ENCODE peak calls at places on chromosomes 1 and 21, in seven cellular contexts. One of them, this sample, is unnamed.

GRCh38 chr1:22930235-22930912 is 42.3 kb downstream of the LACTBL1 start:
- DNase-seq in neuronal stem cell: peak; percentile 75
- DNase-seq in ELF-1: peak; percentile 82
- DNase-seq in activated CD8-positive, alpha-beta memory T cell treated with anti-CD3 and anti-CD28 coated beads, Interleukin-2, amount 50 U/mL, for 4 hours: no peak
- DNase-seq in mesothelial cell of epicardium: no peak
- DNase-seq in Calu3: peak; percentile 72
- DNase-seq in CD8-positive, alpha-beta memory T cell: no peak
- DNase-seq in this sample: no peak

GRCh38 chr21:31658053-31658452 is 1.4 kb upstream of the SOD1 start:
- DNase-seq in Calu3: no peak
- DNase-seq in ELF-1: no peak
- DNase-seq in mesothelial cell of epicardium: no peak
- DNase-seq in CD8-positive, alpha-beta memory T cell: no peak
- DNase-seq in activated CD8-positive, alpha-beta memory T cell treated with anti-CD3 and anti-CD28 coated beads, Interleukin-2, amount 50 U/mL, for 4 hours: no peak
- DNase-seq in neuronal stem cell: no peak
- DNase-seq in this sample: no peak

GRCh38 chr1:54798769-54799641 is 2.1 kb downstream of the TTC22 start:
- DNase-seq in ELF-1: no peak
- DNase-seq in neuronal stem cell: no peak
- DNase-seq in CD8-positive, alpha-beta memory T cell: no peak
- DNase-seq in activated CD8-positive, alpha-beta memory T cell treated with anti-CD3 and anti-CD28 coated beads, Interleukin-2, amount 50 U/mL, for 4 hours: no peak
- DNase-seq in Calu3: peak; percentile 41
- DNase-seq in mesothelial cell of epicardium: no peak
- DNase-seq in this sample: peak; percentile 3

GRCh38 chr1:109213824-109214693 is at the start of gene SARS1:
- DNase-seq in ELF-1: peak; percentile 89
- DNase-seq in mesothelial cell of epicardium: peak; percentile 87
- DNase-seq in CD8-positive, alpha-beta memory T cell: peak; percentile 91
- DNase-seq in activated CD8-positive, alpha-beta memory T cell treated with anti-CD3 and anti-CD28 coated beads, Interleukin-2, amount 50 U/mL, for 4 hours: peak; percentile 90
- DNase-seq in neuronal stem cell: peak; percentile 86
- DNase-seq in Calu3: peak; percentile 87
- DNase-seq in this sample: peak; percentile 72

GRCh38 chr1:179493323-179493722 is 82.4 kb downstream of the NPHS2 start:
- DNase-seq in activated CD8-positive, alpha-beta memory T cell treated with anti-CD3 and anti-CD28 coated beads, Interleukin-2, amount 50 U/mL, for 4 hours: no peak
- DNase-seq in ELF-1: no peak
- DNase-seq in neuronal stem cell: no peak
- DNase-seq in Calu3: no peak
- DNase-seq in mesothelial cell of epicardium: no peak
- DNase-seq in CD8-positive, alpha-beta memory T cell: no peak
- DNase-seq in this sample: no peak

GRCh38 chr1:151002006-151002405 is 4.7 kb downstream of the MINDY1 start:
- DNase-seq in mesothelial cell of epicardium: no peak
- DNase-seq in CD8-positive, alpha-beta memory T cell: no peak
- DNase-seq in activated CD8-positive, alpha-beta memory T cell treated with anti-CD3 and anti-CD28 coated beads, Interleukin-2, amount 50 U/mL, for 4 hours: no peak
- DNase-seq in neuronal stem cell: no peak
- DNase-seq in ELF-1: no peak
- DNase-seq in Calu3: no peak
- DNase-seq in this sample: no peak

GRCh38 chr21:17911628-17912027 is 92.5 kb upstream of the C21orf91 start:
- DNase-seq in ELF-1: no peak
- DNase-seq in neuronal stem cell: no peak
- DNase-seq in CD8-positive, alpha-beta memory T cell: no peak
- DNase-seq in activated CD8-positive, alpha-beta memory T cell treated with anti-CD3 and anti-CD28 coated beads, Interleukin-2, amount 50 U/mL, for 4 hours: no peak
- DNase-seq in Calu3: no peak
- DNase-seq in mesothelial cell of epicardium: no peak
- DNase-seq in this sample: no peak

GRCh38 chr1:89125571-89126233 is at the start of gene GBP2:
- DNase-seq in neuronal stem cell: no peak
- DNase-seq in CD8-positive, alpha-beta memory T cell: peak; percentile 47
- DNase-seq in Calu3: peak; percentile 4
- DNase-seq in activated CD8-positive, alpha-beta memory T cell treated with anti-CD3 and anti-CD28 coated beads, Interleukin-2, amount 50 U/mL, for 4 hours: no peak
- DNase-seq in mesothelial cell of epicardium: no peak
- DNase-seq in ELF-1: no peak
- DNase-seq in this sample: no peak

GRCh38 chr1:39159224-39160036 is 45.1 kb upstream of the MACF1 start:
- DNase-seq in CD8-positive, alpha-beta memory T cell: no peak
- DNase-seq in neuronal stem cell: no peak
- DNase-seq in Calu3: peak; percentile 63
- DNase-seq in mesothelial cell of epicardium: no peak
- DNase-seq in activated CD8-positive, alpha-beta memory T cell treated with anti-CD3 and anti-CD28 coated beads, Interleukin-2, amount 50 U/mL, for 4 hours: no peak
- DNase-seq in ELF-1: peak; percentile 65
- DNase-seq in this sample: no peak

GRCh38 chr1:161913482-161914140 is 110.1 kb downstream of the OLFML2B start:
- DNase-seq in neuronal stem cell: no peak
- DNase-seq in CD8-positive, alpha-beta memory T cell: no peak
- DNase-seq in mesothelial cell of epicardium: no peak
- DNase-seq in ELF-1: no peak
- DNase-seq in Calu3: no peak
- DNase-seq in activated CD8-positive, alpha-beta memory T cell treated with anti-CD3 and anti-CD28 coated beads, Interleukin-2, amount 50 U/mL, for 4 hours: no peak
- DNase-seq in this sample: no peak

GRCh38 chr21:42861311-42862122 is 17.8 kb downstream of the WDR4 start:
- DNase-seq in neuronal stem cell: no peak
- DNase-seq in CD8-positive, alpha-beta memory T cell: no peak
- DNase-seq in mesothelial cell of epicardium: no peak
- DNase-seq in ELF-1: no peak
- DNase-seq in activated CD8-positive, alpha-beta memory T cell treated with anti-CD3 and anti-CD28 coated beads, Interleukin-2, amount 50 U/mL, for 4 hours: no peak
- DNase-seq in Calu3: no peak
- DNase-seq in this sample: no peak

GRCh38 chr1:48236716-48237470 is 14.4 kb downstream of the SLC5A9 start:
- DNase-seq in ELF-1: no peak
- DNase-seq in CD8-positive, alpha-beta memory T cell: peak; percentile 29
- DNase-seq in neuronal stem cell: peak; percentile 20
- DNase-seq in activated CD8-positive, alpha-beta memory T cell treated with anti-CD3 and anti-CD28 coated beads, Interleukin-2, amount 50 U/mL, for 4 hours: no peak
- DNase-seq in mesothelial cell of epicardium: no peak
- DNase-seq in Calu3: peak; percentile 12
- DNase-seq in this sample: no peak

GRCh38 chr1:174748603-174749002 is 251.1 kb upstream of the CACYBP start:
- DNase-seq in CD8-positive, alpha-beta memory T cell: no peak
- DNase-seq in activated CD8-positive, alpha-beta memory T cell treated with anti-CD3 and anti-CD28 coated beads, Interleukin-2, amount 50 U/mL, for 4 hours: no peak
- DNase-seq in mesothelial cell of epicardium: no peak
- DNase-seq in Calu3: no peak
- DNase-seq in neuronal stem cell: no peak
- DNase-seq in ELF-1: no peak
- DNase-seq in this sample: no peak

GRCh38 chr1:32393136-32393535 is 1.1 kb downstream of the BSDC1 start:
- DNase-seq in mesothelial cell of epicardium: no peak
- DNase-seq in ELF-1: no peak
- DNase-seq in CD8-positive, alpha-beta memory T cell: no peak
- DNase-seq in neuronal stem cell: no peak
- DNase-seq in activated CD8-positive, alpha-beta memory T cell treated with anti-CD3 and anti-CD28 coated beads, Interleukin-2, amount 50 U/mL, for 4 hours: no peak
- DNase-seq in Calu3: no peak
- DNase-seq in this sample: no peak

GRCh38 chr1:2046225-2046917 is 3.8 kb upstream of the PRKCZ start:
- DNase-seq in neuronal stem cell: no peak
- DNase-seq in mesothelial cell of epicardium: no peak
- DNase-seq in CD8-positive, alpha-beta memory T cell: no peak
- DNase-seq in Calu3: peak; percentile 90
- DNase-seq in activated CD8-positive, alpha-beta memory T cell treated with anti-CD3 and anti-CD28 coated beads, Interleukin-2, amount 50 U/mL, for 4 hours: no peak
- DNase-seq in ELF-1: peak; percentile 93
- DNase-seq in this sample: no peak

GRCh38 chr1:21258331-21259134 is 31.7 kb downstream of the ECE1 start:
- DNase-seq in activated CD8-positive, alpha-beta memory T cell treated with anti-CD3 and anti-CD28 coated beads, Interleukin-2, amount 50 U/mL, for 4 hours: no peak
- DNase-seq in Calu3: no peak
- DNase-seq in mesothelial cell of epicardium: no peak
- DNase-seq in CD8-positive, alpha-beta memory T cell: peak; percentile 23
- DNase-seq in ELF-1: no peak
- DNase-seq in neuronal stem cell: no peak
- DNase-seq in this sample: peak; percentile 2

GRCh38 chr21:25809013-25809412 is 74.2 kb downstream of the GABPA start:
- DNase-seq in mesothelial cell of epicardium: no peak
- DNase-seq in Calu3: no peak
- DNase-seq in activated CD8-positive, alpha-beta memory T cell treated with anti-CD3 and anti-CD28 coated beads, Interleukin-2, amount 50 U/mL, for 4 hours: no peak
- DNase-seq in CD8-positive, alpha-beta memory T cell: no peak
- DNase-seq in neuronal stem cell: no peak
- DNase-seq in ELF-1: no peak
- DNase-seq in this sample: no peak

GRCh38 chr1:25683731-25684130 is 67.1 kb downstream of the MAN1C1 start:
- DNase-seq in neuronal stem cell: no peak
- DNase-seq in ELF-1: no peak
- DNase-seq in CD8-positive, alpha-beta memory T cell: no peak
- DNase-seq in Calu3: no peak
- DNase-seq in mesothelial cell of epicardium: no peak
- DNase-seq in activated CD8-positive, alpha-beta memory T cell treated with anti-CD3 and anti-CD28 coated beads, Interleukin-2, amount 50 U/mL, for 4 hours: no peak
- DNase-seq in this sample: no peak

GRCh38 chr1:6585081-6585722 is 5.4 kb downstream of the ZBTB48 start:
- DNase-seq in mesothelial cell of epicardium: no peak
- DNase-seq in CD8-positive, alpha-beta memory T cell: no peak
- DNase-seq in ELF-1: no peak
- DNase-seq in neuronal stem cell: no peak
- DNase-seq in Calu3: no peak
- DNase-seq in activated CD8-positive, alpha-beta memory T cell treated with anti-CD3 and anti-CD28 coated beads, Interleukin-2, amount 50 U/mL, for 4 hours: no peak
- DNase-seq in this sample: no peak

GRCh38 chr1:153615406-153615805 is 719 bp downstream of the S100A14 start:
- DNase-seq in ELF-1: no peak
- DNase-seq in Calu3: no peak
- DNase-seq in activated CD8-positive, alpha-beta memory T cell treated with anti-CD3 and anti-CD28 coated beads, Interleukin-2, amount 50 U/mL, for 4 hours: no peak
- DNase-seq in CD8-positive, alpha-beta memory T cell: no peak
- DNase-seq in mesothelial cell of epicardium: no peak
- DNase-seq in neuronal stem cell: no peak
- DNase-seq in this sample: no peak

GRCh38 chr1:226990133-226990716 is 50.1 kb downstream of the COQ8A start:
- DNase-seq in neuronal stem cell: no peak
- DNase-seq in ELF-1: no peak
- DNase-seq in CD8-positive, alpha-beta memory T cell: no peak
- DNase-seq in activated CD8-positive, alpha-beta memory T cell treated with anti-CD3 and anti-CD28 coated beads, Interleukin-2, amount 50 U/mL, for 4 hours: peak; percentile 49
- DNase-seq in Calu3: no peak
- DNase-seq in mesothelial cell of epicardium: no peak
- DNase-seq in this sample: no peak

GRCh38 chr1:183567584-183567983 is 22.7 kb downstream of the NCF2 start:
- DNase-seq in mesothelial cell of epicardium: no peak
- DNase-seq in activated CD8-positive, alpha-beta memory T cell treated with anti-CD3 and anti-CD28 coated beads, Interleukin-2, amount 50 U/mL, for 4 hours: no peak
- DNase-seq in Calu3: peak; percentile 89
- DNase-seq in CD8-positive, alpha-beta memory T cell: no peak
- DNase-seq in neuronal stem cell: no peak
- DNase-seq in ELF-1: no peak
- DNase-seq in this sample: no peak

GRCh38 chr1:153611356-153611755 is 1.6 kb downstream of the S100A16 start:
- DNase-seq in activated CD8-positive, alpha-beta memory T cell treated with anti-CD3 and anti-CD28 coated beads, Interleukin-2, amount 50 U/mL, for 4 hours: no peak
- DNase-seq in CD8-positive, alpha-beta memory T cell: no peak
- DNase-seq in mesothelial cell of epicardium: no peak
- DNase-seq in ELF-1: no peak
- DNase-seq in Calu3: no peak
- DNase-seq in neuronal stem cell: no peak
- DNase-seq in this sample: no peak

GRCh38 chr1:149849947-149850360 is 49.4 kb upstream of the BOLA1 start:
- DNase-seq in CD8-positive, alpha-beta memory T cell: peak; percentile 29
- DNase-seq in activated CD8-positive, alpha-beta memory T cell treated with anti-CD3 and anti-CD28 coated beads, Interleukin-2, amount 50 U/mL, for 4 hours: no peak
- DNase-seq in Calu3: no peak
- DNase-seq in neuronal stem cell: no peak
- DNase-seq in ELF-1: peak; percentile 23
- DNase-seq in mesothelial cell of epicardium: no peak
- DNase-seq in this sample: no peak

GRCh38 chr1:72178266-72178665 is 104.1 kb downstream of the NEGR1 start:
- DNase-seq in Calu3: no peak
- DNase-seq in CD8-positive, alpha-beta memory T cell: no peak
- DNase-seq in mesothelial cell of epicardium: no peak
- DNase-seq in ELF-1: no peak
- DNase-seq in neuronal stem cell: peak; percentile 4
- DNase-seq in activated CD8-positive, alpha-beta memory T cell treated with anti-CD3 and anti-CD28 coated beads, Interleukin-2, amount 50 U/mL, for 4 hours: no peak
- DNase-seq in this sample: no peak

GRCh38 chr1:223230161-223230881 is 87.3 kb upstream of the TLR5 start:
- DNase-seq in ELF-1: peak; percentile 13
- DNase-seq in activated CD8-positive, alpha-beta memory T cell treated with anti-CD3 and anti-CD28 coated beads, Interleukin-2, amount 50 U/mL, for 4 hours: no peak
- DNase-seq in CD8-positive, alpha-beta memory T cell: peak; percentile 38
- DNase-seq in neuronal stem cell: no peak
- DNase-seq in Calu3: no peak
- DNase-seq in mesothelial cell of epicardium: no peak
- DNase-seq in this sample: no peak

GRCh38 chr1:22790232-22791008 is 79.8 kb downstream of the EPHB2 start:
- DNase-seq in ELF-1: no peak
- DNase-seq in neuronal stem cell: no peak
- DNase-seq in activated CD8-positive, alpha-beta memory T cell treated with anti-CD3 and anti-CD28 coated beads, Interleukin-2, amount 50 U/mL, for 4 hours: no peak
- DNase-seq in mesothelial cell of epicardium: no peak
- DNase-seq in CD8-positive, alpha-beta memory T cell: no peak
- DNase-seq in Calu3: peak; percentile 45
- DNase-seq in this sample: no peak

GRCh38 chr1:209844695-209845404 is 17.1 kb downstream of the UTP25 start:
- DNase-seq in activated CD8-positive, alpha-beta memory T cell treated with anti-CD3 and anti-CD28 coated beads, Interleukin-2, amount 50 U/mL, for 4 hours: no peak
- DNase-seq in CD8-positive, alpha-beta memory T cell: no peak
- DNase-seq in Calu3: no peak
- DNase-seq in neuronal stem cell: no peak
- DNase-seq in mesothelial cell of epicardium: no peak
- DNase-seq in ELF-1: no peak
- DNase-seq in this sample: no peak

GRCh38 chr1:227486559-227486958 is 76.8 kb upstream of the ZNF678 start:
- DNase-seq in CD8-positive, alpha-beta memory T cell: no peak
- DNase-seq in ELF-1: no peak
- DNase-seq in neuronal stem cell: no peak
- DNase-seq in mesothelial cell of epicardium: no peak
- DNase-seq in activated CD8-positive, alpha-beta memory T cell treated with anti-CD3 and anti-CD28 coated beads, Interleukin-2, amount 50 U/mL, for 4 hours: no peak
- DNase-seq in Calu3: no peak
- DNase-seq in this sample: no peak

GRCh38 chr21:16378570-16378969 is 648.8 kb downstream of the USP25 start:
- DNase-seq in activated CD8-positive, alpha-beta memory T cell treated with anti-CD3 and anti-CD28 coated beads, Interleukin-2, amount 50 U/mL, for 4 hours: no peak
- DNase-seq in ELF-1: no peak
- DNase-seq in CD8-positive, alpha-beta memory T cell: no peak
- DNase-seq in Calu3: no peak
- DNase-seq in neuronal stem cell: no peak
- DNase-seq in mesothelial cell of epicardium: no peak
- DNase-seq in this sample: no peak

GRCh38 chr1:56169856-56170255 is 409.5 kb downstream of the PLPP3 start:
- DNase-seq in neuronal stem cell: no peak
- DNase-seq in Calu3: no peak
- DNase-seq in activated CD8-positive, alpha-beta memory T cell treated with anti-CD3 and anti-CD28 coated beads, Interleukin-2, amount 50 U/mL, for 4 hours: no peak
- DNase-seq in CD8-positive, alpha-beta memory T cell: no peak
- DNase-seq in mesothelial cell of epicardium: no peak
- DNase-seq in ELF-1: no peak
- DNase-seq in this sample: no peak

GRCh38 chr1:161706116-161706482 is 930 bp upstream of the FCRLA start:
- DNase-seq in ELF-1: no peak
- DNase-seq in CD8-positive, alpha-beta memory T cell: no peak
- DNase-seq in mesothelial cell of epicardium: no peak
- DNase-seq in Calu3: no peak
- DNase-seq in neuronal stem cell: no peak
- DNase-seq in activated CD8-positive, alpha-beta memory T cell treated with anti-CD3 and anti-CD28 coated beads, Interleukin-2, amount 50 U/mL, for 4 hours: no peak
- DNase-seq in this sample: no peak

GRCh38 chr1:88608139-88608943 is 75.7 kb upstream of the PKN2 start:
- DNase-seq in mesothelial cell of epicardium: no peak
- DNase-seq in ELF-1: no peak
- DNase-seq in neuronal stem cell: peak; percentile 5
- DNase-seq in activated CD8-positive, alpha-beta memory T cell treated with anti-CD3 and anti-CD28 coated beads, Interleukin-2, amount 50 U/mL, for 4 hours: no peak
- DNase-seq in CD8-positive, alpha-beta memory T cell: peak; percentile 7
- DNase-seq in Calu3: peak; percentile 27
- DNase-seq in this sample: no peak

GRCh38 chr1:180117764-180118116 is 36.9 kb upstream of the QSOX1 start:
- DNase-seq in Calu3: no peak
- DNase-seq in mesothelial cell of epicardium: no peak
- DNase-seq in neuronal stem cell: no peak
- DNase-seq in activated CD8-positive, alpha-beta memory T cell treated with anti-CD3 and anti-CD28 coated beads, Interleukin-2, amount 50 U/mL, for 4 hours: no peak
- DNase-seq in CD8-positive, alpha-beta memory T cell: no peak
- DNase-seq in ELF-1: peak; percentile 11
- DNase-seq in this sample: no peak

GRCh38 chr1:213303286-213303685 is 252.2 kb downstream of the RPS6KC1 start:
- DNase-seq in mesothelial cell of epicardium: no peak
- DNase-seq in neuronal stem cell: no peak
- DNase-seq in Calu3: no peak
- DNase-seq in CD8-positive, alpha-beta memory T cell: no peak
- DNase-seq in activated CD8-positive, alpha-beta memory T cell treated with anti-CD3 and anti-CD28 coated beads, Interleukin-2, amount 50 U/mL, for 4 hours: no peak
- DNase-seq in ELF-1: peak; percentile 74
- DNase-seq in this sample: no peak

GRCh38 chr1:205069371-205070125 is 14.7 kb downstream of the TMEM81 start:
- DNase-seq in CD8-positive, alpha-beta memory T cell: no peak
- DNase-seq in mesothelial cell of epicardium: no peak
- DNase-seq in neuronal stem cell: no peak
- DNase-seq in Calu3: no peak
- DNase-seq in ELF-1: no peak
- DNase-seq in activated CD8-positive, alpha-beta memory T cell treated with anti-CD3 and anti-CD28 coated beads, Interleukin-2, amount 50 U/mL, for 4 hours: no peak
- DNase-seq in this sample: no peak

This sample was measured in effector memory CD4-positive, alpha-beta T cell.